ENCODE peak calls at places on chromosomes 1 and 21, in five cellular contexts. One of them, this sample, is unnamed.
A peak's percentile ranks its signal among the peaks of the same experiment; 100 is the strongest.

GRCh38 chr1:71088645-71089287 is 7.9 kb upstream of the ZRANB2 start:
- DNase-seq in NCI-H1694 treated with DMSO at 0.1 percent for 48 hours: no peak
- DNase-seq in uterus: no peak
- DNase-seq in Calu3: no peak
- DNase-seq in MV-4-11: no peak
- DNase-seq in this sample: no peak

GRCh38 chr1:94463765-94464330 is 45.7 kb downstream of the ABCD3 start:
- DNase-seq in NCI-H1694 treated with DMSO at 0.1 percent for 48 hours: peak; percentile 75
- DNase-seq in uterus: no peak
- DNase-seq in Calu3: peak; percentile 34
- DNase-seq in MV-4-11: peak; percentile 66
- DNase-seq in this sample: peak; percentile 71

GRCh38 chr1:6899621-6900020 is 114.4 kb downstream of the CAMTA1 start:
- DNase-seq in NCI-H1694 treated with DMSO at 0.1 percent for 48 hours: no peak
- DNase-seq in uterus: no peak
- DNase-seq in Calu3: no peak
- DNase-seq in MV-4-11: no peak
- DNase-seq in this sample: no peak

GRCh38 chr1:203454986-203455471 is 20.6 kb upstream of the PRELP start:
- DNase-seq in NCI-H1694 treated with DMSO at 0.1 percent for 48 hours: no peak
- DNase-seq in uterus: no peak
- DNase-seq in Calu3: no peak
- DNase-seq in MV-4-11: no peak
- DNase-seq in this sample: no peak

GRCh38 chr1:7857951-7858350 is 5.1 kb upstream of the UTS2 start:
- DNase-seq in NCI-H1694 treated with DMSO at 0.1 percent for 48 hours: no peak
- DNase-seq in uterus: no peak
- DNase-seq in Calu3: no peak
- DNase-seq in MV-4-11: no peak
- DNase-seq in this sample: no peak

GRCh38 chr1:87024936-87025537 is 110.6 kb downstream of the HS2ST1 start:
- DNase-seq in NCI-H1694 treated with DMSO at 0.1 percent for 48 hours: peak; percentile 59
- DNase-seq in uterus: no peak
- DNase-seq in Calu3: peak; percentile 13
- DNase-seq in MV-4-11: peak; percentile 35
- DNase-seq in this sample: peak; percentile 44

GRCh38 chr1:29849038-29849750 is 612.9 kb downstream of the PTPRU start:
- DNase-seq in NCI-H1694 treated with DMSO at 0.1 percent for 48 hours: no peak
- DNase-seq in uterus: no peak
- DNase-seq in Calu3: peak; percentile 66
- DNase-seq in MV-4-11: peak; percentile 27
- DNase-seq in this sample: peak; percentile 44

GRCh38 chr1:224535641-224536040 is 80.5 kb upstream of the CNIH3 start:
- DNase-seq in NCI-H1694 treated with DMSO at 0.1 percent for 48 hours: no peak
- DNase-seq in uterus: no peak
- DNase-seq in Calu3: no peak
- DNase-seq in MV-4-11: no peak
- DNase-seq in this sample: no peak

GRCh38 chr1:100188617-100189016 is 10.6 kb upstream of the LRRC39 start:
- DNase-seq in NCI-H1694 treated with DMSO at 0.1 percent for 48 hours: peak; percentile 86
- DNase-seq in uterus: no peak
- DNase-seq in Calu3: no peak
- DNase-seq in MV-4-11: peak; percentile 26
- DNase-seq in this sample: no peak

GRCh38 chr1:33763406-33763805 is 100.5 kb upstream of the HMGB4 start:
- DNase-seq in NCI-H1694 treated with DMSO at 0.1 percent for 48 hours: no peak
- DNase-seq in uterus: no peak
- DNase-seq in Calu3: no peak
- DNase-seq in MV-4-11: no peak
- DNase-seq in this sample: no peak

GRCh38 chr21:32306021-32306780 is 7.5 kb downstream of the MRAP start:
- DNase-seq in NCI-H1694 treated with DMSO at 0.1 percent for 48 hours: no peak
- DNase-seq in uterus: no peak
- DNase-seq in Calu3: no peak
- DNase-seq in MV-4-11: no peak
- DNase-seq in this sample: peak; percentile 7

GRCh38 chr1:1231400-1232223 is at the start of gene SDF4:
- DNase-seq in NCI-H1694 treated with DMSO at 0.1 percent for 48 hours: peak; percentile 76
- DNase-seq in uterus: peak; percentile 97
- DNase-seq in Calu3: peak; percentile 94
- DNase-seq in MV-4-11: peak; percentile 91
- DNase-seq in this sample: peak; percentile 97

GRCh38 chr1:176897350-176898236 is 266.9 kb downstream of the ASTN1 start:
- DNase-seq in NCI-H1694 treated with DMSO at 0.1 percent for 48 hours: peak; percentile 78
- DNase-seq in uterus: peak; percentile 45
- DNase-seq in Calu3: peak; percentile 63
- DNase-seq in MV-4-11: peak; percentile 52
- DNase-seq in this sample: peak; percentile 60

GRCh38 chr1:154442006-154442740 is 37.0 kb downstream of the IL6R start:
- DNase-seq in NCI-H1694 treated with DMSO at 0.1 percent for 48 hours: no peak
- DNase-seq in uterus: no peak
- DNase-seq in Calu3: no peak
- DNase-seq in MV-4-11: no peak
- DNase-seq in this sample: no peak

GRCh38 chr1:110087812-110088738 is 17.6 kb upstream of the ALX3 start:
- DNase-seq in NCI-H1694 treated with DMSO at 0.1 percent for 48 hours: peak; percentile 53
- DNase-seq in uterus: no peak
- DNase-seq in Calu3: peak; percentile 66
- DNase-seq in MV-4-11: peak; percentile 45
- DNase-seq in this sample: peak; percentile 66

GRCh38 chr1:108327534-108328462 is 83.9 kb upstream of the NBPF4 start:
- DNase-seq in NCI-H1694 treated with DMSO at 0.1 percent for 48 hours: no peak
- DNase-seq in uterus: no peak
- DNase-seq in Calu3: peak; percentile 12
- DNase-seq in MV-4-11: peak; percentile 9
- DNase-seq in this sample: peak; percentile 4

GRCh38 chr1:91541918-91542533 is 41.4 kb downstream of the CDC7 start:
- DNase-seq in NCI-H1694 treated with DMSO at 0.1 percent for 48 hours: no peak
- DNase-seq in uterus: no peak
- DNase-seq in Calu3: no peak
- DNase-seq in MV-4-11: no peak
- DNase-seq in this sample: no peak

GRCh38 chr1:11285883-11286734 is 13.1 kb downstream of the UBIAD1 start:
- DNase-seq in NCI-H1694 treated with DMSO at 0.1 percent for 48 hours: peak; percentile 35
- DNase-seq in uterus: no peak
- DNase-seq in Calu3: no peak
- DNase-seq in MV-4-11: no peak
- DNase-seq in this sample: no peak

GRCh38 chr1:196651637-196652215 is at the start of gene CFH:
- DNase-seq in NCI-H1694 treated with DMSO at 0.1 percent for 48 hours: no peak
- DNase-seq in uterus: no peak
- DNase-seq in Calu3: peak; percentile 10
- DNase-seq in MV-4-11: peak; percentile 83
- DNase-seq in this sample: peak; percentile 14

GRCh38 chr1:48938975-48939374 is 162.3 kb upstream of the BEND5 start:
- DNase-seq in NCI-H1694 treated with DMSO at 0.1 percent for 48 hours: no peak
- DNase-seq in uterus: no peak
- DNase-seq in Calu3: no peak
- DNase-seq in MV-4-11: no peak
- DNase-seq in this sample: no peak

GRCh38 chr1:154431586-154432373 is 26.6 kb downstream of the IL6R start:
- DNase-seq in NCI-H1694 treated with DMSO at 0.1 percent for 48 hours: no peak
- DNase-seq in uterus: no peak
- DNase-seq in Calu3: no peak
- DNase-seq in MV-4-11: peak; percentile 89
- DNase-seq in this sample: peak; percentile 52

GRCh38 chr21:37921091-37921490 is 4.8 kb upstream of the KCNJ6 start:
- DNase-seq in NCI-H1694 treated with DMSO at 0.1 percent for 48 hours: no peak
- DNase-seq in uterus: no peak
- DNase-seq in Calu3: no peak
- DNase-seq in MV-4-11: no peak
- DNase-seq in this sample: no peak

GRCh38 chr1:218939095-218939494 is 234.6 kb upstream of the LYPLAL1 start:
- DNase-seq in NCI-H1694 treated with DMSO at 0.1 percent for 48 hours: no peak
- DNase-seq in uterus: no peak
- DNase-seq in Calu3: no peak
- DNase-seq in MV-4-11: no peak
- DNase-seq in this sample: no peak

GRCh38 chr1:44239337-44239960 is 26.2 kb downstream of the DMAP1 start:
- DNase-seq in NCI-H1694 treated with DMSO at 0.1 percent for 48 hours: no peak
- DNase-seq in uterus: peak; percentile 72
- DNase-seq in Calu3: no peak
- DNase-seq in MV-4-11: no peak
- DNase-seq in this sample: no peak

GRCh38 chr1:9655127-9655723 is 3.7 kb downstream of the PIK3CD start:
- DNase-seq in NCI-H1694 treated with DMSO at 0.1 percent for 48 hours: no peak
- DNase-seq in uterus: no peak
- DNase-seq in Calu3: no peak
- DNase-seq in MV-4-11: peak; percentile 12
- DNase-seq in this sample: peak; percentile 85

GRCh38 chr1:64396817-64397216 is 73.1 kb upstream of the CACHD1 start:
- DNase-seq in NCI-H1694 treated with DMSO at 0.1 percent for 48 hours: no peak
- DNase-seq in uterus: no peak
- DNase-seq in Calu3: no peak
- DNase-seq in MV-4-11: no peak
- DNase-seq in this sample: peak; percentile 44

GRCh38 chr21:39063517-39063916 is 119.7 kb downstream of the PSMG1 start:
- DNase-seq in NCI-H1694 treated with DMSO at 0.1 percent for 48 hours: no peak
- DNase-seq in uterus: no peak
- DNase-seq in Calu3: no peak
- DNase-seq in MV-4-11: no peak
- DNase-seq in this sample: no peak

GRCh38 chr1:206112600-206113301 is 4.4 kb downstream of the AVPR1B start:
- DNase-seq in NCI-H1694 treated with DMSO at 0.1 percent for 48 hours: no peak
- DNase-seq in uterus: no peak
- DNase-seq in Calu3: peak; percentile 62
- DNase-seq in MV-4-11: no peak
- DNase-seq in this sample: no peak

GRCh38 chr1:119075614-119076013 is 64.8 kb downstream of the WARS2 start:
- DNase-seq in NCI-H1694 treated with DMSO at 0.1 percent for 48 hours: no peak
- DNase-seq in uterus: no peak
- DNase-seq in Calu3: no peak
- DNase-seq in MV-4-11: no peak
- DNase-seq in this sample: no peak

GRCh38 chr1:25795955-25796806 is 3.8 kb upstream of the SELENON start:
- DNase-seq in NCI-H1694 treated with DMSO at 0.1 percent for 48 hours: peak; percentile 52
- DNase-seq in uterus: no peak
- DNase-seq in Calu3: no peak
- DNase-seq in MV-4-11: no peak
- DNase-seq in this sample: no peak